ENCODE peak calls at places on chromosomes 13 and 19, in seven cellular contexts. Y is HEK293T, U is omental fat pad, I is frontal cortex, W is WTC11, T is left lobe of liver, R is adipocyte. Q is an unnamed sample.

GRCh38 chr13:99366075-99366987 is 59.1 kb upstream of the GPR183 start:
- DNase-seq in U (no peak), R (no peak), I (no peak), W (no peak), Y (no peak), T (no peak), Q (no peak)

GRCh38 chr13:49456156-49456555 is 12.1 kb downstream of the SETDB2 start:
- DNase-seq in Y (no peak), T (no peak), W (no peak), U (no peak), R (no peak), I (no peak), Q (no peak)

GRCh38 chr13:44116562-44117315 is 237.0 kb downstream of the LACC1 start:
- DNase-seq in R (peak), W (no peak), U (no peak), Y (no peak), T (peak), I (no peak), Q (no peak)

GRCh38 chr19:12733369-12733896 is 1.1 kb downstream of the TRIR start:
- DNase-seq in U (no peak), I (no peak), W (no peak), T (peak), Y (no peak), R (peak), Q (no peak)

GRCh38 chr13:36526897-36527296 is 94.6 kb downstream of the CCNA1 start:
- DNase-seq in Y (no peak), W (no peak), U (no peak), I (no peak), R (no peak), T (no peak), Q (no peak)

GRCh38 chr13:102317593-102317992 is 84.3 kb downstream of the FGF14 start:
- DNase-seq in T (peak), I (no peak), U (peak), Y (no peak), R (no peak), W (no peak), Q (peak)

GRCh38 chr19:42480335-42481095 is 37.8 kb upstream of the CXCL17 start:
- DNase-seq in T (no peak), Y (no peak), U (no peak), R (peak), W (no peak), I (no peak), Q (no peak)

GRCh38 chr13:43805071-43805468 is 18.3 kb upstream of the ENOX1 start:
- DNase-seq in W (no peak), Y (no peak), I (peak), U (no peak), R (peak), T (no peak), Q (no peak)

GRCh38 chr19:30077851-30078355 is 135.9 kb downstream of the URI1 start:
- DNase-seq in T (no peak), R (no peak), U (no peak), W (no peak), I (no peak), Y (no peak), Q (no peak)

GRCh38 chr13:86569974-86570373 is 770.8 kb upstream of the SLITRK6 start:
- DNase-seq in W (no peak), T (no peak), R (no peak), I (no peak), U (no peak), Y (no peak), Q (no peak)

GRCh38 chr19:17560205-17560595 is 4.8 kb downstream of the COLGALT1 start:
- DNase-seq in T (no peak), R (no peak), Y (no peak), W (no peak), U (no peak), I (no peak), Q (no peak)

GRCh38 chr13:21238267-21238666 is 61.8 kb downstream of the MRPL57 start:
- DNase-seq in I (no peak), U (no peak), R (no peak), W (no peak), T (no peak), Y (no peak), Q (no peak)

GRCh38 chr13:113742445-113743120 is 16.4 kb upstream of the TMEM255B start:
- DNase-seq in Y (no peak), R (no peak), U (no peak), I (no peak), T (no peak), W (no peak), Q (no peak)

GRCh38 chr19:47210689-47211316 is 20.2 kb downstream of the BBC3 start:
- DNase-seq in T (peak), Y (peak), U (peak), I (peak), R (peak), W (peak), Q (peak)

GRCh38 chr19:11098327-11098726 is 9.1 kb downstream of the LDLR start:
- DNase-seq in I (no peak), U (no peak), W (no peak), R (no peak), Y (no peak), T (no peak), Q (no peak)

GRCh38 chr13:48449656-48450055 is 36.7 kb upstream of the LPAR6 start:
- DNase-seq in I (no peak), U (no peak), W (no peak), R (peak), T (no peak), Y (no peak), Q (no peak)

GRCh38 chr19:35449347-35450043 is 1.4 kb downstream of the FFAR2 start:
- DNase-seq in T (no peak), Y (no peak), U (no peak), R (no peak), I (no peak), W (no peak), Q (no peak)

GRCh38 chr13:40550130-40550529 is 116.3 kb downstream of the FOXO1 start:
- DNase-seq in Y (no peak), R (no peak), T (no peak), I (no peak), W (no peak), U (no peak), Q (no peak)

GRCh38 chr19:1921326-1921725 is 16.1 kb downstream of the ADAT3 start:
- DNase-seq in T (no peak), I (no peak), W (no peak), U (no peak), Y (no peak), R (no peak), Q (no peak)

GRCh38 chr19:10021446-10021845 is 8.2 kb downstream of the RDH8 start:
- DNase-seq in U (no peak), Y (no peak), R (no peak), I (no peak), W (no peak), T (no peak), Q (no peak)

GRCh38 chr13:59744747-59745394 is 418.9 kb downstream of the DIAPH3 start:
- DNase-seq in I (no peak), T (no peak), W (no peak), R (peak), U (no peak), Y (no peak), Q (no peak)

GRCh38 chr13:97977376-97977705 is 23.9 kb downstream of the IPO5 start:
- DNase-seq in Y (no peak), T (no peak), R (no peak), W (no peak), U (no peak), I (no peak), Q (no peak)

GRCh38 chr13:50829226-50829625 is 14.3 kb downstream of the DLEU7 start:
- DNase-seq in W (no peak), Y (no peak), I (no peak), T (no peak), R (no peak), U (no peak), Q (no peak)

GRCh38 chr19:33677745-33678426 is 56.1 kb downstream of the CHST8 start:
- DNase-seq in T (no peak), I (no peak), U (no peak), W (peak), R (no peak), Y (no peak), Q (no peak)

GRCh38 chr13:45811891-45812583 is 39.5 kb downstream of the SIAH3 start:
- DNase-seq in Y (no peak), R (no peak), W (no peak), I (peak), U (peak), T (no peak), Q (no peak)

GRCh38 chr13:102399791-102400618 is 1.8 kb downstream of the FGF14 start:
- DNase-seq in Y (no peak), R (no peak), W (peak), U (no peak), I (no peak), T (peak), Q (no peak)

Q was measured in tibial nerve.